ENCODE peak calls at places on chromosomes 13 and 19, in four cellular contexts. R is stimulated activated CD4-positive, alpha-beta T cell treated with anti-CD3 and anti-CD28 coated beads, Interleukin-4, amount 100 ng/mL, for 24 hours; M is T-helper 17 cell; J is neural progenitor cell. W is an unnamed sample.

GRCh38 chr13:65638572-65639168 is 1591.5 kb downstream of the PCDH9 start:
- DNase-seq in R (no peak), M (no peak), J (peak; percentile 47), W (peak; percentile 5)

GRCh38 chr13:39370554-39370953 is 232.4 kb downstream of the LHFPL6 start:
- DNase-seq in R (no peak), M (no peak), J (no peak), W (no peak)

GRCh38 chr13:113219311-113219940 is 10.0 kb downstream of the CUL4A start:
- DNase-seq in R (no peak), M (no peak), J (no peak), W (peak; percentile 58)

GRCh38 chr19:3179739-3180293 is 1.2 kb downstream of the S1PR4 start:
- DNase-seq in R (peak; percentile 53), M (no peak), J (no peak), W (no peak)

GRCh38 chr19:35716985-35717664 is 678 bp upstream of the KMT2B start:
- DNase-seq in R (peak; percentile 97), M (peak; percentile 95), J (no peak), W (peak; percentile 92)

GRCh38 chr13:98349731-98350305 is 172.7 kb upstream of the RNF113B start:
- DNase-seq in R (no peak), M (no peak), J (peak; percentile 74), W (peak; percentile 86)

GRCh38 chr13:75482070-75482819 is at the start of gene TBC1D4:
- DNase-seq in R (peak; percentile 44), M (peak; percentile 23), J (peak; percentile 97), W (peak; percentile 90)

GRCh38 chr13:99895428-99895998 is 76.1 kb downstream of the ZIC5 start:
- DNase-seq in R (no peak), M (no peak), J (peak; percentile 29), W (no peak)

GRCh38 chr19:18940791-18941627 is at the start of gene HOMER3:
- DNase-seq in R (peak; percentile 77), M (peak; percentile 73), J (peak; percentile 91), W (peak; percentile 80)

GRCh38 chr13:39102981-39103490 is 64.8 kb downstream of the NHLRC3 start:
- DNase-seq in R (no peak), M (no peak), J (no peak), W (no peak)

GRCh38 chr13:44637581-44637980 is 61.5 kb upstream of the TSC22D1 start:
- DNase-seq in R (no peak), M (no peak), J (no peak), W (no peak)

GRCh38 chr13:113057084-113057483 is 48.5 kb upstream of the F7 start:
- DNase-seq in R (no peak), M (no peak), J (no peak), W (no peak)

GRCh38 chr13:113520571-113520970 is 30.1 kb upstream of the DCUN1D2 start:
- DNase-seq in R (no peak), M (no peak), J (no peak), W (no peak)

GRCh38 chr13:99353836-99354235 is 46.6 kb upstream of the GPR183 start:
- DNase-seq in R (peak; percentile 38), M (no peak), J (no peak), W (no peak)

GRCh38 chr19:8360196-8360595 is 3.8 kb upstream of the ANGPTL4 start:
- DNase-seq in R (no peak), M (no peak), J (no peak), W (no peak)

GRCh38 chr13:104984296-104984818 is 1551.1 kb downstream of the EFNB2 start:
- DNase-seq in R (peak; percentile 15), M (no peak), J (no peak), W (no peak)

GRCh38 chr19:504634-505033 is 2.7 kb upstream of the TPGS1 start:
- DNase-seq in R (no peak), M (no peak), J (no peak), W (no peak)

GRCh38 chr13:70408865-70409264 is 300.6 kb upstream of the KLHL1 start:
- DNase-seq in R (no peak), M (no peak), J (no peak), W (no peak)

GRCh38 chr13:101915333-101915732 is 462.9 kb downstream of the ITGBL1 start:
- DNase-seq in R (no peak), M (no peak), J (peak; percentile 42), W (no peak)

GRCh38 chr19:39828015-39828633 is 5.8 kb downstream of the DYRK1B start:
- DNase-seq in R (no peak), M (no peak), J (no peak), W (no peak)

GRCh38 chr13:94612050-94612449 is 10.4 kb downstream of the GPR180 start:
- DNase-seq in R (no peak), M (no peak), J (no peak), W (no peak)

GRCh38 chr19:52200044-52200443 is 10.2 kb downstream of the PPP2R1A start:
- DNase-seq in R (no peak), M (no peak), J (no peak), W (no peak)

GRCh38 chr19:8831832-8832131 is 322 bp downstream of the ZNF558 start:
- DNase-seq in R (no peak), M (no peak), J (no peak), W (no peak)

GRCh38 chr19:53994811-53995210 is 3.4 kb downstream of the CACNG6 start:
- DNase-seq in R (no peak), M (no peak), J (no peak), W (no peak)

GRCh38 chr19:43957891-43958290 is 6.9 kb downstream of the ZNF221 start:
- DNase-seq in R (no peak), M (no peak), J (no peak), W (no peak)

GRCh38 chr13:32314271-32314967 is 744 bp downstream of the ZAR1L start:
- DNase-seq in R (no peak), M (no peak), J (no peak), W (no peak)

GRCh38 chr13:31038834-31039552 is 106.5 kb downstream of the TEX26 start:
- DNase-seq in R (peak; percentile 30), M (no peak), J (no peak), W (no peak)

GRCh38 chr19:34598217-34599155 is 78.5 kb downstream of the SCGB2B2 start:
- DNase-seq in R (no peak), M (no peak), J (no peak), W (no peak)

GRCh38 chr13:100530645-100531044 is 57.9 kb downstream of the GGACT start:
- DNase-seq in R (no peak), M (no peak), J (no peak), W (no peak)

GRCh38 chr13:94342436-94343242 is 136.8 kb downstream of the DCT start:
- DNase-seq in R (no peak), M (no peak), J (no peak), W (no peak)

GRCh38 chr19:10929402-10929794 is 787 bp downstream of the TIMM29 start:
- DNase-seq in R (no peak), M (no peak), J (peak; percentile 46), W (no peak)

GRCh38 chr13:49262634-49263033 is 14.9 kb downstream of the CDADC1 start:
- DNase-seq in R (no peak), M (no peak), J (no peak), W (no peak)

GRCh38 chr13:99191900-99192399 is 8.7 kb upstream of the UBAC2 start:
- DNase-seq in R (no peak), M (no peak), J (peak; percentile 16), W (peak; percentile 75)

GRCh38 chr13:44347301-44347700 is 26.3 kb upstream of the SERP2 start:
- DNase-seq in R (no peak), M (no peak), J (no peak), W (no peak)

GRCh38 chr19:32022044-32022945 is 323.1 kb upstream of the ZNF507 start:
- DNase-seq in R (no peak), M (no peak), J (no peak), W (no peak)